ENCODE peak calls at places on chromosomes 13 and 19, in eight cellular contexts. B is naive B cell; T is stromal cell of bone marrow; H is ACHN; Y is activated T-cell treated with anti-CD3 and anti-CD28 coated beads for 1 hour; O is ELR; V is heart right ventricle; D is CD8-positive, alpha-beta memory T cell. C is an unnamed sample.

GRCh38 chr13:44364019-44364418 is 9.6 kb upstream of the SERP2 start:
- DNase-seq in B (no peak), T (no peak), H (no peak), Y (no peak), O (no peak), V (peak), D (no peak), C (no peak)

GRCh38 chr19:4390862-4391693 is 9.3 kb downstream of the SH3GL1 start:
- DNase-seq in B (no peak), T (no peak), H (no peak), Y (no peak), O (peak), V (no peak), D (no peak), C (no peak)

GRCh38 chr13:28067526-28067925 is 32.9 kb downstream of the FLT3 start:
- DNase-seq in B (no peak), T (no peak), H (no peak), Y (no peak), O (no peak), V (no peak), D (no peak), C (no peak)

GRCh38 chr19:17522988-17523872 is 11.8 kb downstream of the PGLS start:
- DNase-seq in B (peak), T (no peak), H (no peak), Y (peak), O (no peak), V (peak), D (peak), C (no peak)

GRCh38 chr13:58574791-58575190 is 943.2 kb downstream of the PCDH17 start:
- DNase-seq in B (no peak), T (no peak), H (no peak), Y (no peak), O (no peak), V (no peak), D (no peak), C (no peak)

GRCh38 chr19:33678796-33679195 is 57.0 kb downstream of the CHST8 start:
- DNase-seq in B (no peak), T (no peak), H (no peak), Y (no peak), O (no peak), V (no peak), D (no peak), C (no peak)

GRCh38 chr19:52307275-52307674 is 10.3 kb downstream of the ZNF480 start:
- DNase-seq in B (no peak), T (no peak), H (peak), Y (no peak), O (peak), V (no peak), D (no peak), C (no peak)

GRCh38 chr19:53849237-53849676 is 18.4 kb upstream of the MYADM start:
- DNase-seq in B (no peak), T (peak), H (no peak), Y (no peak), O (peak), V (peak), D (no peak), C (no peak)

GRCh38 chr13:44449999-44450821 is 76.6 kb downstream of the SERP2 start:
- DNase-seq in B (no peak), T (no peak), H (no peak), Y (no peak), O (no peak), V (no peak), D (no peak), C (no peak)

GRCh38 chr13:78875792-78876580 is 217.0 kb upstream of the OBI1 start:
- DNase-seq in B (no peak), T (no peak), H (no peak), Y (no peak), O (no peak), V (no peak), D (no peak), C (no peak)

GRCh38 chr19:12872941-12873890 is 8.0 kb downstream of the DNASE2 start:
- DNase-seq in B (peak), T (no peak), H (peak), Y (no peak), O (peak), V (peak), D (peak), C (no peak)

GRCh38 chr19:45542234-45542668 is 35.0 kb downstream of the VASP start:
- DNase-seq in B (no peak), T (no peak), H (no peak), Y (no peak), O (no peak), V (no peak), D (no peak), C (no peak)

GRCh38 chr19:42375415-42376176 is 14.5 kb downstream of the CNFN start:
- DNase-seq in B (no peak), T (no peak), H (no peak), Y (no peak), O (no peak), V (no peak), D (no peak), C (no peak)

GRCh38 chr13:27919934-27920676 is at the start of gene PDX1:
- DNase-seq in B (peak), T (no peak), H (peak), Y (no peak), O (no peak), V (no peak), D (no peak), C (no peak)

GRCh38 chr13:72255908-72256307 is 388.9 kb upstream of the DACH1 start:
- DNase-seq in B (no peak), T (peak), H (peak), Y (no peak), O (peak), V (no peak), D (no peak), C (peak)

GRCh38 chr13:67620665-67621064 is 390.5 kb upstream of the PCDH9 start:
- DNase-seq in B (no peak), T (no peak), H (peak), Y (no peak), O (peak), V (no peak), D (no peak), C (peak)

GRCh38 chr19:53101518-53101917 is 1.7 kb downstream of the ZNF160 start:
- DNase-seq in B (no peak), T (no peak), H (no peak), Y (no peak), O (peak), V (no peak), D (no peak), C (peak)

GRCh38 chr13:111177081-111177711 is 62.1 kb downstream of the ARHGEF7 start:
- DNase-seq in B (peak), T (no peak), H (no peak), Y (peak), O (no peak), V (peak), D (peak), C (no peak)

GRCh38 chr13:73922728-73923393 is 211.3 kb downstream of the KLF12 start:
- DNase-seq in B (no peak), T (no peak), H (no peak), Y (no peak), O (peak), V (no peak), D (no peak), C (peak)

GRCh38 chr19:7718668-7719067 is 13.2 kb downstream of the CLEC4G start:
- DNase-seq in B (peak), T (no peak), H (no peak), Y (no peak), O (no peak), V (no peak), D (no peak), C (no peak)

GRCh38 chr19:1170938-1171754 is 2.9 kb downstream of the SBNO2 start:
- DNase-seq in B (no peak), T (no peak), H (no peak), Y (no peak), O (no peak), V (no peak), D (no peak), C (no peak)

GRCh38 chr19:798415-799075 is 1.3 kb downstream of the PTBP1 start:
- DNase-seq in B (no peak), T (no peak), H (peak), Y (no peak), O (no peak), V (no peak), D (no peak), C (peak)

GRCh38 chr19:57351867-57352266 is 796 bp downstream of the ZNF304 start:
- DNase-seq in B (no peak), T (no peak), H (no peak), Y (no peak), O (peak), V (no peak), D (no peak), C (no peak)

GRCh38 chr13:46885018-46885417 is 11.8 kb downstream of the HTR2A start:
- DNase-seq in B (no peak), T (no peak), H (peak), Y (no peak), O (peak), V (no peak), D (no peak), C (peak)

GRCh38 chr13:73939603-73940002 is 194.6 kb downstream of the KLF12 start:
- DNase-seq in B (no peak), T (no peak), H (no peak), Y (no peak), O (peak), V (no peak), D (no peak), C (no peak)

GRCh38 chr19:39310558-39311311 is 9.9 kb downstream of the LRFN1 start:
- DNase-seq in B (no peak), T (no peak), H (no peak), Y (no peak), O (peak), V (no peak), D (no peak), C (no peak)

GRCh38 chr13:54232700-54233099 is 1204.1 kb downstream of the OLFM4 start:
- DNase-seq in B (no peak), T (no peak), H (no peak), Y (no peak), O (no peak), V (no peak), D (no peak), C (no peak)

C was measured in kidney glomerular epithelial cell.